ENCODE peak calls at places on chromosomes 11 and 22, in eight cellular contexts. X, P, J, R, L, T, W and I are unnamed samples.

GRCh38 chr11:87463486-87464102 is 425.9 kb downstream of the TMEM135 start:
- DNase-seq in L (peak), R (peak), P (no peak), T (peak), W (no peak), J (peak), X (no peak), I (peak)

GRCh38 chr11:75668508-75669297 is at the start of gene MAP6:
- DNase-seq in R (no peak), J (peak), T (peak), L (peak), P (peak), X (no peak), W (peak), I (peak)

GRCh38 chr11:128453444-128454336 is 133.7 kb downstream of the ETS1 start:
- DNase-seq in W (peak), R (peak), T (peak), X (no peak), P (no peak), L (peak), J (no peak), I (no peak)

GRCh38 chr11:44592125-44592643 is 26.7 kb downstream of the CD82 start:
- DNase-seq in L (peak), J (no peak), P (no peak), X (no peak), W (no peak), T (no peak), R (no peak), I (no peak)

GRCh38 chr11:128726464-128727139 is 32.7 kb downstream of the FLI1 start:
- DNase-seq in L (no peak), T (no peak), R (no peak), J (no peak), X (no peak), W (no peak), P (no peak), I (no peak)

GRCh38 chr22:31872209-31872608 is 72.1 kb upstream of the YWHAH start:
- DNase-seq in T (no peak), J (peak), R (no peak), X (no peak), L (no peak), P (no peak), W (no peak), I (no peak)

GRCh38 chr11:46246514-46246913 is 30.9 kb upstream of the CREB3L1 start:
- DNase-seq in R (no peak), L (peak), W (no peak), J (no peak), P (no peak), X (no peak), T (no peak), I (no peak)

GRCh38 chr11:44943118-44943517 is 7.6 kb downstream of the TP53I11 start:
- DNase-seq in R (no peak), W (peak), T (no peak), P (no peak), J (no peak), X (no peak), L (no peak), I (no peak)

GRCh38 chr11:73374130-73374529 is 2.1 kb upstream of the RELT start:
- DNase-seq in R (no peak), W (no peak), P (no peak), X (no peak), T (no peak), J (no peak), L (no peak), I (no peak)

GRCh38 chr11:2559527-2560311 is 114.9 kb downstream of the KCNQ1 start:
- DNase-seq in W (no peak), T (no peak), R (no peak), P (peak), J (no peak), X (no peak), L (no peak), I (no peak)

GRCh38 chr11:32972781-32973180 is 42.9 kb upstream of the DEPDC7 start:
- DNase-seq in T (no peak), X (no peak), P (no peak), R (no peak), W (no peak), L (no peak), J (no peak), I (no peak)

GRCh38 chr11:76339217-76339616 is 41.7 kb downstream of the THAP12 start:
- DNase-seq in J (no peak), L (peak), X (no peak), T (no peak), R (no peak), W (peak), P (no peak), I (no peak)

GRCh38 chr11:100823360-100823759 is 136.3 kb downstream of the ARHGAP42 start:
- DNase-seq in J (no peak), W (no peak), P (no peak), R (no peak), L (peak), X (no peak), T (no peak), I (no peak)

GRCh38 chr22:22591348-22592299 is 32.6 kb upstream of the PRAME start:
- DNase-seq in J (no peak), T (no peak), W (no peak), P (no peak), X (no peak), L (peak), R (no peak), I (no peak)

GRCh38 chr11:37313266-37313665 is 715.2 kb upstream of the RAG2 start:
- DNase-seq in W (no peak), P (no peak), T (no peak), J (no peak), L (no peak), X (no peak), R (no peak), I (no peak)

GRCh38 chr22:17171313-17172171 is 12.5 kb upstream of the HDHD5 start:
- DNase-seq in P (peak), R (peak), X (peak), W (peak), J (peak), L (peak), T (peak), I (peak)

GRCh38 chr11:17725174-17725573 is 5.8 kb downstream of the MYOD1 start:
- DNase-seq in T (no peak), X (no peak), J (no peak), W (no peak), R (no peak), P (no peak), L (no peak), I (no peak)

GRCh38 chr11:74442601-74443000 is 24.7 kb downstream of the KCNE3 start:
- DNase-seq in L (peak), X (no peak), J (no peak), T (no peak), R (peak), W (no peak), P (no peak), I (no peak)

GRCh38 chr22:38262051-38262795 is 10.6 kb downstream of the TMEM184B start:
- DNase-seq in J (peak), T (no peak), X (peak), W (peak), L (peak), P (peak), R (no peak), I (no peak)

GRCh38 chr11:96259053-96259837 is 83.8 kb downstream of the MAML2 start:
- DNase-seq in L (peak), W (peak), R (peak), T (peak), P (no peak), J (no peak), X (no peak), I (no peak)

GRCh38 chr11:74671520-74672196 is 59.6 kb downstream of the CHRDL2 start:
- DNase-seq in R (peak), L (peak), J (no peak), T (no peak), X (no peak), W (peak), P (no peak), I (no peak)

GRCh38 chr11:98234698-98235097 is 786.1 kb upstream of the CNTN5 start:
- DNase-seq in W (no peak), R (no peak), X (no peak), J (no peak), P (no peak), T (no peak), L (no peak), I (no peak)

GRCh38 chr11:35066783-35067476 is 72.0 kb upstream of the CD44 start:
- DNase-seq in L (no peak), R (no peak), X (no peak), T (no peak), W (no peak), P (no peak), J (no peak), I (no peak)

GRCh38 chr11:125179895-125180294 is 15.3 kb downstream of the PKNOX2 start:
- DNase-seq in X (no peak), P (no peak), T (no peak), R (no peak), W (no peak), J (no peak), L (no peak), I (no peak)

GRCh38 chr11:125183641-125184040 is 19.1 kb downstream of the PKNOX2 start:
- DNase-seq in R (no peak), X (no peak), T (no peak), J (no peak), L (no peak), W (no peak), P (no peak), I (no peak)

GRCh38 chr11:125182522-125182921 is 18.0 kb downstream of the PKNOX2 start:
- DNase-seq in X (no peak), L (no peak), J (no peak), W (no peak), R (no peak), P (no peak), T (no peak), I (no peak)

GRCh38 chr11:125179346-125179745 is 14.8 kb downstream of the PKNOX2 start:
- DNase-seq in J (no peak), T (no peak), R (no peak), P (no peak), X (no peak), L (no peak), W (no peak), I (no peak)

DNA sequence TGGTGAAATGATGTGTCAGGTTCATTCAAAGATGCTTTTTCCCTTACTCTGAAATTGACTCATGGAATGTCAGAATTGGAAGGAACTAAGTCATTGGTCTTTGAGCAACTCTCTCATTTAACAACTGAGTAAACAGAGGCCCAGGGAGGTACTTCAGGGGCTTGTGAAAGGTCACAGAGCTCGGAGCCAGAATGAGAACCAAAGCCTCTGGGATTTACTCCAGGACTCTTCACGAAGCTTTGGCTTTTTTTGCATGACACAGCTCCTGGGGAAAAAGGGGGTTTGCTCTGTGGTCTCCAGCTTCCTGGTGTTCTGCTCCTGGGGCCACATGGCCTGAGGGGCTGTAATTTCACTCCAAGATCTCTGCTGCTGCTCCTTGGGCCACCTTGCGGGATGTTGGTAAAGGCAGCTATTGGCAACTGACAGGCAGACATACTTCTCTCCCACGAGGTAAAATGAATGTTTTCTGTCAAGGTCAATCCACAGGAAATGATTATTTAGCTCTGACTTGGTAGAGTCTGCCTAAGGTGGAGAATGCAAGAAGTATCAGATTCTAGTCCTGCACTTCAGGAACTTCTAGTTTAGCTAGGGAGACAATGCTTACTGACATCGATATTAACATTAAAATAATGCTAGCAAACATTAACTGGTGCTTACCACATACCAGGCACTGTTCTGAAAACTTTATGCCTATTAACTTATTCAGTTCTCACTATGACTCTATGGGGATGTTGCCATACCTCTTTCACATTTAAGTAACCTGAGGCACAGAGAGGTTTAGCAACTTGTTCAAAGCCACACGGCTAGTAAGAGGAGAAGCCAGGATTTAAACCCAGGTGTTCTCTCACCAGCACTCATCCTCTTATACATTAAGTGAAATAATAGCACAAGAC is 16.1 kb downstream of the PKNOX2 start:
- DNase-seq in P (no peak), T (no peak), X (no peak), R (no peak), L (peak), J (no peak), W (no peak), I (no peak)
- TF ChIP-seq CTCF in P (no peak), T (no peak), X (no peak), R (peak), L (no peak), J (no peak), W (no peak), I (no peak)

GRCh38 chr22:44668886-44669724 is 32.9 kb upstream of the PRR5 start:
- DNase-seq in P (no peak), J (no peak), R (no peak), W (no peak), X (no peak), T (no peak), L (no peak), I (no peak)

GRCh38 chr22:44667829-44668189 is 34.2 kb upstream of the PRR5 start:
- DNase-seq in L (no peak), W (no peak), T (no peak), R (no peak), X (peak), J (no peak), P (no peak), I (no peak)

GRCh38 chr22:44670220-44670983 is 31.6 kb upstream of the PRR5 start:
- DNase-seq in R (no peak), W (no peak), T (no peak), L (no peak), P (no peak), J (no peak), X (no peak), I (no peak)

GRCh38 chr22:44668190-44668885 is 33.7 kb upstream of the PRR5 start:
- DNase-seq in L (no peak), X (peak), P (peak), J (no peak), W (no peak), R (no peak), T (no peak), I (no peak)

DNA sequence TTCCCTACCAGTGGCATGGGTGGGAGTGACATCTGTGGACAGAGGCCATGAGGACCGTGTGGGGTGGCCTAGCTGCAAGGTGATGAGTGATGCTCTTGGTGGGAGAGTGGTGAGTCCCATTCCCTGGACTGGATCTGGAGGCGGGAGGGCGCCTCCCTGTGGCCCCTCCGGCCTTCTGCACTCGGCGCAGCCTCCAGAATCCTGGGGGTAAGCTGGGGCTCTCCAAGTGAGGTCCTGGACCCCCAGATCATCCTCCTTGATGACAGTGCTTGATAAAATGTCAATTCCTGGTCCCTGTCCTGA is 32.3 kb upstream of the PRR5 start:
- DNase-seq in P (no peak), X (no peak), R (no peak), W (no peak), J (no peak), T (no peak), L (no peak), I (no peak)
- TF ChIP-seq CTCF in P (no peak), X (peak), R (peak), W (no peak), J (peak), T (no peak), L (peak), I (peak)

GRCh38 chr11:64320556-64320955 is 2.6 kb downstream of the PRDX5 start:
- DNase-seq in P (no peak), W (no peak), J (no peak), R (no peak), X (no peak), T (no peak), L (no peak), I (no peak)

GRCh38 chr11:64318694-64319420 is 936 bp downstream of the PRDX5 start:
- DNase-seq in L (no peak), P (no peak), W (no peak), X (no peak), R (no peak), T (no peak), J (no peak), I (no peak)

GRCh38 chr11:64317325-64317960 is at the start of gene TRMT112:
- DNase-seq in L (peak), R (peak), X (peak), P (peak), T (peak), W (peak), J (peak), I (peak)

GRCh38 chr11:64319421-64319761 is 1.5 kb downstream of the PRDX5 start:
- DNase-seq in W (no peak), L (no peak), J (no peak), P (no peak), X (no peak), T (no peak), R (no peak), I (no peak)

GRCh38 chr11:64317961-64318693 is at the start of gene PRDX5:
- DNase-seq in X (peak), T (peak), W (peak), R (peak), P (peak), J (peak), L (peak), I (peak)
- TF ChIP-seq CTCF in X (no peak), T (peak), W (peak), R (peak), P (no peak), J (no peak), L (peak), I (peak)

GRCh38 chr11:70862093-70862492 is 390.3 kb downstream of the SHANK2 start:
- DNase-seq in P (no peak), L (no peak), R (no peak), J (no peak), T (no peak), W (no peak), X (no peak), I (no peak)

GRCh38 chr11:70863186-70863585 is 389.2 kb downstream of the SHANK2 start:
- DNase-seq in R (no peak), P (no peak), X (no peak), L (no peak), J (no peak), W (no peak), T (no peak), I (no peak)

GRCh38 chr11:70861534-70861933 is 390.8 kb downstream of the SHANK2 start:
- DNase-seq in P (no peak), L (no peak), T (no peak), R (no peak), W (no peak), X (no peak), J (no peak), I (no peak)

GRCh38 chr11:70859180-70859579 is 393.2 kb downstream of the SHANK2 start:
- DNase-seq in P (no peak), J (no peak), R (no peak), L (no peak), X (no peak), W (no peak), T (no peak), I (no peak)

DNA sequence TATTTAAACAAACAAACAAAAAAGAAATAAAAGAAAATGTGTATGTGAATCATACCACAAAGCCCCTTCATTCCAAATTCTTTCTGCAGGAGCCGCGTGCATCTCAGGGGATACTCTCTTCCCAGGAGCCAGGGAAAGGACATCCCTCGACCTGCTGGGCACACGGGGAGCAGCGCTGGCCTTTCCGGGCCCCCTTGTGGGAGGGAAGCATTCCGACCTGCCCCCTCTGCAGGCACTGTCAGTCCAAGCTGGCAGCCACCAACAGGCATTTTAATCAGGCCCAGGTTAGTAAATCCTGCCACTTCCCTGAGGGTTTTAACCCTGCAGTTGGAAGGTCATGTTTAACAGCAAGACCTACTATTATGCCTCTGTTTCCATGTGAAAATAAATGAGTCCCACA is 391.5 kb downstream of the SHANK2 start:
- DNase-seq in P (no peak), J (no peak), X (no peak), T (no peak), W (no peak), R (no peak), L (no peak), I (no peak)
- TF ChIP-seq CTCF in P (no peak), J (no peak), X (no peak), T (no peak), W (no peak), R (no peak), L (no peak), I (no peak)

GRCh38 chr11:57562596-57562995 is 4.9 kb downstream of the UBE2L6 start:
- DNase-seq in J (no peak), X (no peak), P (no peak), T (no peak), L (no peak), W (no peak), R (no peak), I (no peak)
- TF ChIP-seq CTCF in J (no peak), X (no peak), P (no peak), T (no peak), L (no peak), W (no peak), R (no peak), I (peak)

GRCh38 chr11:975824-976223 is 50.2 kb downstream of the AP2A2 start:
- DNase-seq in P (no peak), T (no peak), R (peak), J (no peak), W (no peak), X (no peak), L (peak), I (no peak)
- TF ChIP-seq CTCF in P (no peak), T (no peak), R (peak), J (no peak), W (no peak), X (no peak), L (peak), I (peak)

DNA sequence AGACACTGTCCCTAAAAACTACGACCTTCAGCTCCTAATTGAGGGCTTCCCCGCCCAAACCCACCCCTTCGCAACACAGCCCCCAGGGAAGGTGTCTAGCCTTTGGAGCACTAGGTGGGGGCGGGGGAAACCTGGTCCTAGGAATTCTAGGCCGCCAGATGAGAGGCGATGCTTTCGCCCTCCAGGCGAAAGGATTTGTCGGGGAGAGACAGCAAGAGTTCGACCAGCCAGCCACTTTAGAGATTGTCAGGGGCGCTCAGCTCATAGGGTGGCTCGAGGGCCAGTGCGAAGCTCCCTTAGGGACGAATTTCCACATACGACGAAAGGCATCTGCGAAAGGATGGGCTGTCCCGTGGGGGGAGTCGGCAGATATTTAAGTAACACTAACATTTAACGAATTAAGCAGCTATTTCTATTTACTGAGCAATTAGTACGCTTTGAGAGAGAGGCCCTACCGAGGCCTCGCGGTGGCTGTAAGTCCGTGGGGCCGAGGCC is 5.3 kb downstream of the CD248 start:
- DNase-seq in R (no peak), W (no peak), J (no peak), P (no peak), L (no peak), X (no peak), T (no peak), I (no peak)
- TF ChIP-seq CTCF in R (no peak), W (peak), J (no peak), P (peak), L (peak), X (peak), T (peak), I (no peak)

DNA sequence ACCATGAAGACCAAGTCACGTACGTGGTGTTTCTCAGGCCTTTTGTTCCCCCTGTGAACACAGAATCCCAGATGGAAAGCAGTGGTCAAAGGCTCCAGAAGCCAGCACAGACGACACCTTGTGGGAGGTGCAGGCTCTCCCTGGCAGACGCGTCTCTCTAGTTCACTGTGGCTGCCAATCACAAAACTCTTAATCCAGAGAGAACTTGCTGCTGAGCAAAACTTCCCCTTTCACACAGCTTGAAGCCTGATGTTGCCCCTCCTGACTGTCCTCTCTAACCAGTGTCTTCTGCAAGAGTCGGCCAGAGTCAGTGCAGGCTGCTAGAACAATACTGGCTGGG is 67.1 kb downstream of the PIWIL3 start:
- DNase-seq in T (no peak), X (no peak), P (no peak), W (peak), L (no peak), J (no peak), R (no peak), I (no peak)
- TF ChIP-seq CTCF in T (no peak), X (no peak), P (no peak), W (no peak), L (no peak), J (no peak), R (peak), I (no peak)